ENCODE peak calls at places on chromosomes 12 and 14, in seven cellular contexts. Q is GM23248, M is DND-41, P is fibroblast of lung, A is HCT116, G is IMR-90, E is keratinocyte. D is an unnamed sample.

GRCh38 chr14:105165134-105165704 is 3.4 kb downstream of the JAG2 start:
- DNase-seq in Q (no peak), E (no peak), M (no peak), G (no peak), P (no peak), A (no peak), D (no peak)

GRCh38 chr12:92146865-92147264 is 1.2 kb upstream of the BTG1 start:
- DNase-seq in Q (peak), G (no peak), M (peak), A (no peak), E (no peak), P (peak), D (no peak)

GRCh38 chr12:61525331-61525730 is 734.9 kb upstream of the USP15 start:
- DNase-seq in M (no peak), P (no peak), Q (no peak), G (no peak), E (no peak), A (no peak), D (no peak)

GRCh38 chr12:2640709-2641108 is 154.1 kb upstream of the FKBP4 start:
- DNase-seq in Q (peak), A (peak), E (peak), P (peak), G (peak), M (no peak), D (peak)

GRCh38 chr14:65910108-65910507 is 497.6 kb downstream of the FUT8 start:
- DNase-seq in E (no peak), P (peak), Q (peak), M (no peak), G (peak), A (no peak), D (no peak)

GRCh38 chr12:25013061-25013460 is 64.2 kb upstream of the BCAT1 start:
- DNase-seq in Q (no peak), E (no peak), P (no peak), G (no peak), M (no peak), A (no peak), D (no peak)

GRCh38 chr12:28443337-28443736 is 253.1 kb downstream of the CCDC91 start:
- DNase-seq in P (no peak), E (no peak), A (no peak), Q (no peak), M (no peak), G (no peak), D (no peak)

GRCh38 chr14:54687750-54688119 is 120.8 kb downstream of the SAMD4A start:
- DNase-seq in A (no peak), Q (no peak), E (no peak), G (no peak), P (no peak), M (no peak), D (no peak)

GRCh38 chr14:104322531-104323466 is 184.4 kb downstream of the KIF26A start:
- DNase-seq in A (no peak), E (no peak), P (no peak), Q (no peak), G (no peak), M (no peak), D (no peak)

GRCh38 chr12:90058721-90059120 is 350.1 kb upstream of the ATP2B1 start:
- DNase-seq in E (no peak), Q (peak), M (no peak), G (peak), A (no peak), P (peak), D (no peak)

GRCh38 chr12:103632554-103633216 is 45.6 kb downstream of the STAB2 start:
- DNase-seq in G (peak), Q (peak), A (peak), M (peak), E (peak), P (peak), D (peak)

GRCh38 chr14:73763396-73763795 is 49.2 kb upstream of the PNMA1 start:
- DNase-seq in Q (no peak), P (no peak), E (no peak), M (no peak), G (no peak), A (no peak), D (no peak)

GRCh38 chr12:45415393-45415817 is 199.5 kb downstream of the ANO6 start:
- DNase-seq in E (peak), A (peak), P (peak), M (no peak), G (peak), Q (peak), D (peak)

GRCh38 chr12:117792471-117792870 is 176.3 kb downstream of the KSR2 start:
- DNase-seq in A (no peak), E (no peak), M (no peak), P (no peak), Q (no peak), G (no peak), D (no peak)

GRCh38 chr14:34103176-34103575 is 152.3 kb upstream of the EGLN3 start:
- DNase-seq in M (no peak), E (no peak), P (no peak), A (no peak), G (no peak), Q (no peak), D (no peak)

GRCh38 chr12:75632452-75632851 is 121.0 kb upstream of the KRR1 start:
- DNase-seq in G (no peak), P (peak), E (no peak), M (no peak), Q (no peak), A (no peak), D (no peak)

GRCh38 chr12:113306382-113306781 is 28.5 kb downstream of the SLC8B1 start:
- DNase-seq in A (no peak), G (peak), E (no peak), P (no peak), Q (no peak), M (no peak), D (no peak)

GRCh38 chr12:63098851-63099250 is 52.1 kb downstream of the AVPR1A start:
- DNase-seq in E (no peak), P (no peak), M (no peak), Q (no peak), G (no peak), A (no peak), D (no peak)

GRCh38 chr12:13178568-13179158 is 17.9 kb upstream of the EMP1 start:
- DNase-seq in Q (no peak), G (no peak), P (no peak), E (no peak), M (no peak), A (no peak), D (no peak)

GRCh38 chr12:18141583-18141982 is 51.6 kb upstream of the RERGL start:
- DNase-seq in A (no peak), M (no peak), P (peak), Q (peak), G (no peak), E (peak), D (no peak)

GRCh38 chr12:128940974-128941373 is 87.7 kb downstream of the GLT1D1 start:
- DNase-seq in P (no peak), E (no peak), Q (no peak), G (no peak), A (no peak), M (no peak), D (no peak)

GRCh38 chr14:105173901-105174894 is 5.6 kb upstream of the JAG2 start:
- DNase-seq in A (no peak), G (no peak), E (no peak), P (no peak), M (peak), Q (no peak), D (no peak)

GRCh38 chr14:84421611-84422010 is 1108.3 kb upstream of the FLRT2 start:
- DNase-seq in A (no peak), E (no peak), Q (no peak), G (no peak), M (no peak), P (no peak), D (peak)

GRCh38 chr12:92078167-92079053 is 67.2 kb downstream of the BTG1 start:
- DNase-seq in E (peak), A (peak), G (peak), Q (peak), P (peak), M (no peak), D (peak)

GRCh38 chr12:117836999-117837736 is 131.6 kb downstream of the KSR2 start:
- DNase-seq in P (peak), G (peak), M (peak), Q (peak), A (peak), E (no peak), D (peak)

GRCh38 chr12:116370886-116371580 is 93.5 kb upstream of the MED13L start:
- DNase-seq in P (no peak), M (no peak), A (no peak), Q (no peak), E (no peak), G (no peak), D (no peak)

GRCh38 chr14:35287481-35288013 is 4.6 kb upstream of the PSMA6 start:
- DNase-seq in Q (no peak), P (no peak), G (no peak), M (peak), A (no peak), E (no peak), D (no peak)

GRCh38 chr14:102121567-102121966 is 18.1 kb upstream of the WDR20 start:
- DNase-seq in G (no peak), M (no peak), A (no peak), E (no peak), Q (no peak), P (no peak), D (no peak)

GRCh38 chr14:102131741-102132140 is 8.0 kb upstream of the WDR20 start:
- DNase-seq in Q (peak), E (no peak), G (peak), P (no peak), M (no peak), A (no peak), D (no peak)

GRCh38 chr14:102124419-102124818 is 15.3 kb upstream of the WDR20 start:
- DNase-seq in G (no peak), Q (no peak), A (no peak), M (no peak), P (no peak), E (no peak), D (no peak)

GRCh38 chr14:102125546-102125945 is 14.2 kb upstream of the WDR20 start:
- DNase-seq in Q (no peak), E (no peak), G (no peak), A (no peak), P (no peak), M (no peak), D (peak)

DNA sequence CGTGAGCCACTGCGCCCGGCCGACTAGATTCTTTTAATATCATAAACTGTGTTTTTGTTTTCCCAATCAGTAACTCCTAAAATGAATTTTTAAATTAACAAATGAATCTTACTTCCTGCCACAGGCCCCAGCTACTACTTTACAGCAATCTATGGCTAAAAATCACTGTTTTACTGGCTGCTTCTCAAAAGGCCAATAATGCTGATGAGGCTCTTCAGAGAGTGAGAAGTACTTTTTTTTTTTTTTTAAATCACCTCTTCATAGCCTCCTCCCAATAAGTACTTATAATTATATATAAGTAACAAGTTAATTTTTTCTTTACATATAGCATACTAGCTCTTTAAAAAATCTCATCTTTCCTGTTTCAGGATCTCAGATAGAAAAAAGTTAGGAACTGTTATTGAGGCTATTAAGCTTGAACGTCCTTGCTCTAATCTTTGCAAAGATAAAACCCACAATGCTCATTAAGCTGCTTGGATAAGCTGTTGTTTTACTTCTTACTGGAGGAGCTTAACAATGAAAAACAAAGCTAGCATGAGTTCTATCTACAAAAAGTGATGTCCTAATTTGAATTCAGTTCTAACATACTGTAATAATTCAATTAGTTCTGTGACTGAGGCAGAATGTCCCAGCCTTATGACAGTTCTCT is 12.8 kb upstream of the WDR20 start:
- DNase-seq in M (no peak), P (no peak), G (no peak), A (no peak), E (no peak), Q (no peak), D (no peak)
- H3K4me2 ChIP-seq in M (no peak), P (no peak), G (no peak), A (no peak), E (no peak), Q (no peak), D (peak)

DNA sequence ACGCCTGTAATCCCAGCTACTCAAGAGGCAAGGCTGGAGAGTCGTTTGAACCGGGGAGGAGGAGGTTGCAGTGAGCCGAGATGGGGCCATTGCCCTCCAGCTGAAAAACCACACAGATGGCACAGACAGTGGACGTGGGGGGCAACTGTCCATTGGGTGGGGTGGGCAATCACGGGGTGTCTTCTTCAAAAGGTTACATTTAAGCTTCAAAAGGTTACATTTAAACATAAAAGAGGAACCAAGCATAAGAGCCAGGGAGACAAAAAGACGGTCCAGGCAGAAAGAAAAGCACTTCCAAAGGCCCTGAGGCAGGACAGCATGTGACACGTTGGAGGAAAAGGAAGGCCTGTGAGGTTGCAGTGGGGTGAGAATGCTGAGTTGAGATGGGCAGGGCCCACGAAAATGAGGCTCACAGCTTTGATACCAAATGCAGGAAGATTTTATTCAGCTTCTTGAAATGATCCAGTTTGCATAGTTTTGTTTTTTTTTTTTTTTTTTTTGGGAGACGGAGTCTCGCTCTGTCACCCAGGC is 10.7 kb downstream of the SCARB1 start:
- DNase-seq in P (no peak), Q (no peak), A (no peak), M (no peak), E (no peak), G (no peak), D (no peak)
- H3K4me2 ChIP-seq in P (no peak), Q (no peak), A (no peak), M (no peak), E (no peak), G (no peak), D (no peak)

GRCh38 chr14:52850520-52850919 is 59.1 kb upstream of the GNPNAT1 start:
- DNase-seq in Q (no peak), P (peak), A (no peak), E (no peak), M (no peak), G (no peak), D (no peak)

GRCh38 chr14:52844262-52845060 is 53.1 kb upstream of the GNPNAT1 start:
- DNase-seq in G (no peak), P (no peak), M (no peak), A (no peak), Q (peak), E (no peak), D (no peak)

GRCh38 chr14:52848626-52849025 is 57.2 kb upstream of the GNPNAT1 start:
- DNase-seq in A (no peak), G (no peak), P (no peak), Q (no peak), E (no peak), M (no peak), D (no peak)

GRCh38 chr14:52840916-52841315 is 49.5 kb upstream of the GNPNAT1 start:
- DNase-seq in M (no peak), Q (peak), G (peak), A (no peak), P (peak), E (no peak), D (no peak)

GRCh38 chr14:52845079-52845478 is 53.7 kb upstream of the GNPNAT1 start:
- DNase-seq in Q (no peak), G (no peak), M (no peak), P (no peak), A (no peak), E (no peak), D (no peak)
- H3K4me2 ChIP-seq in Q (peak), G (no peak), M (no peak), P (peak), A (no peak), E (no peak), D (no peak)

GRCh38 chr12:132444957-132445883 is 44.7 kb upstream of the FBRSL1 start:
- DNase-seq in G (no peak), A (no peak), M (peak), E (no peak), Q (peak), P (no peak), D (no peak)

GRCh38 chr12:132445884-132446471 is 44.0 kb upstream of the FBRSL1 start:
- DNase-seq in A (peak), G (peak), P (peak), Q (peak), E (peak), M (peak), D (peak)

GRCh38 chr12:132447327-132447720 is 42.6 kb upstream of the FBRSL1 start:
- DNase-seq in P (no peak), A (no peak), E (no peak), M (no peak), G (no peak), Q (no peak), D (no peak)

GRCh38 chr12:132447731-132448452 is 42.1 kb upstream of the FBRSL1 start:
- DNase-seq in M (no peak), P (no peak), A (no peak), G (no peak), E (no peak), Q (no peak), D (no peak)

DNA sequence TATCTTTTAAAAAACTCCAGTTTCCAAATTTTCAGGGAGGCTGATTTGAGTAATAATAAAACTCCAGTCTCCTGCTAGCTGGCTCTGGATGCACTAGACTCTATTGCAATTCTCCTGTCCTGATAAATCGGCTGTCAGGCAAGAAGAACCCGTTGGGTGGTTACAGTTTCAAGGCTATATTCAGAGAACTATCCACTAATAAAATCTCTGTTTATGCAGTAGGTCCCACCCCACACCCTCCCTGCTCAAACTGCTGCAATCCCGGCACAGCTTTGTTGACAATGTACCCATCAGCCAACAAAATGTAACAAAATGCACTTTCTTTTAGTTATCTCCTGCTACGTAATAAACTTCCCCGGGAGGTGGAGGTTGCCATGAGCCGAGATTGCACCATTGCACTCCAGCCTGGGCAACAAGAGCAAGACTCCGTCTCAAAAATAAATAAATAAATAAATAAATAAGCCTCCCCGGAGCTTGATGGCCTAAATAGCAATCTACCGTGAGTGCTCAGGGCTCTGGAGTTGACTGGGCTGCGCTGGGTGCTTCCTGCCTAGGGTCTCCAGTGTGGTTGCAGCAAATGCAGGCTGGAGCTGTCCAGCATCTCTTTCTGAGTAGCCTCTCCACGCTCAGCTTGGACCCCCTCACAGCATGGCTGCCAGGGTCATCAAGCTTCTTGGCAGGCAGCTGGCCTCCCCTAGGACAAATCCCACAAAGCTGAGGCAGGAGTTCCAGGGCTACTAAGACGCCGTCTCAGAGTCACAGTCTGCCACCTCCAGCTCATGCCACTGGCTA is 43.2 kb upstream of the FBRSL1 start:
- DNase-seq in M (no peak), Q (no peak), G (no peak), P (no peak), E (no peak), A (no peak), D (no peak)
- H3K4me2 ChIP-seq in M (no peak), Q (peak), G (no peak), P (no peak), E (no peak), A (peak), D (peak)

DNA sequence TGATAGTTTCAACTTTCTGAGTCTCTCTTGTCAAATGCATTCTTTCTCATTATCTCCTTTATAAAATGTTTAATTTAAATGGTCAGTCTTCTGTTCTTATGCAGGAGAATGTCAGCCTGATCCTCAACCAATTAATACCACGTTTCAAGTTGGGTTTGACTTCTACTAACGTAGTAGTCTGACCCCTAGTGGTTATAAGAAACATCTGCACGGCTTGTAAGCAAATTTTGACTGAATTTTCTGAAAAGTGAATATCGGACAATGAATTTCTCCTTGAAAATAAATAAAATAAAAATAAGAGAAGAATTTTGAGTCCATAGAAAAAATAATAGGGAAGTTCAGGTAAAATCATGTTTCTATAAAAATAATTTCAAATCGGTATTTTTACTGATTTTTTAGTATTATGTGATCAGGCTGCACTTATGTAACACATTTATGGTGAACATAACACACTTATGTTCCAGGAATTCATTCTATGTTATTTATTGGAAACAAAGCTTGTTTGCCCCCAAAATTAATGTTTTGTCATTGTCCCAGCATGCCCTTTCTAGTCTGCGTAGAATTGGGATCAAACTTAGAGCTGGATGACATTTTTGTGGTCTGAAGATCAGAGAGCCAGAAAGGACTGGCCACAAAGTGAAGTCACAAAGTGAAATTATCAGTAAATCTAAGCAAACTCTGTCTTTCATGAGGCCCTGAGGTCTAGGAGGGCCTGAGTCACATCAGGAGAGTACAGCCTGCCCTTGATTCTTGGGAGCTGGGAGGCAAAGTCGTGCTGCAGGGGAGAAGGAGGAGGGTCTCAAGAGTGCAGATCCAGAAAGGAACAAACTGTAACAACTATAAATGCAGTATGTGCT is 101.2 kb upstream of the STXBP6 start:
- DNase-seq in Q (peak), M (no peak), P (peak), A (peak), E (peak), G (peak), D (no peak)
- H3K4me2 ChIP-seq in Q (peak), M (no peak), P (peak), A (no peak), E (no peak), G (no peak), D (no peak)

DNA sequence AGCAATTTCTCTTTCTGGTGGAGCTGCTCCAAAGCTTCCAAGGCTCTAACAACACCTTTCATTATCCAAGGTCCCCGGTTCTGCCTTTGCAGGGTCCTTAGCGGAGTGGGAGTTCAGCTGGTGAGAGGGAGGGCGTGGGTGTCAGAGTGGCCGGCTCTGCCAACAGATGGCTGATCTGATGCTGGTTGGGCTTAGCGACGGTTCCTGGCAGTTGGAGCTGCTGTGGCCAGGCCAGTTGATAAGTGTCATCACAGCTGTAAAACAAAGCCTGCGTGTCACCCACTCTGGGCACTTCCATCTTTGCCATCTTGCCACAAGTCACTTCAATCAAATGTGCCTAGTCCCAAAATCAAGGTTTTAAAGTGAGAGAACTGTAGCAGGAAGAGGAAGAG is 36.3 kb downstream of the RIN3 start:
- DNase-seq in P (peak), E (no peak), M (no peak), A (no peak), G (peak), Q (peak), D (no peak)
- H3K4me2 ChIP-seq in P (no peak), E (no peak), M (no peak), A (no peak), G (no peak), Q (peak), D (no peak)

D was measured in PC-9.